ENCODE peak calls at places on chromosomes 5 and 9, in nine cellular contexts. I is T-helper 1 cell; R is activated naive CD4-positive, alpha-beta T cell; S is stimulated activated CD4-positive, alpha-beta T cell treated with anti-CD3 and anti-CD28 coated beads, Interleukin-1b, Interleukin-23, amount 100 ng/mL, for 48 hours; C is CD8-positive, alpha-beta memory T cell; H is lung microvascular endothelial cell; X is effector memory CD4-positive, alpha-beta T cell; O is NCI-H510A treated with DMSO at 0.1 percent for 48 hours; Y is ACHN. Q is an unnamed sample.

GRCh38 chr5:122144236-122144635 is 14.9 kb downstream of the ZNF474 start:
- DNase-seq in S (no peak), R (no peak), X (no peak), Y (no peak), O (no peak), I (no peak), H (no peak), C (no peak), Q (no peak)

GRCh38 chr5:111929892-111930291 is 172.9 kb upstream of the NREP start:
- DNase-seq in Y (no peak), S (no peak), O (no peak), X (no peak), I (no peak), R (no peak), H (peak; percentile 18), C (no peak), Q (no peak)

GRCh38 chr9:86099695-86100364 is 472 bp upstream of the GOLM1 start:
- DNase-seq in C (peak; percentile 2), I (no peak), Y (no peak), S (peak; percentile 17), H (peak; percentile 68), X (no peak), O (peak; percentile 52), R (no peak), Q (peak; percentile 28)

GRCh38 chr9:20651926-20652325 is 29.6 kb upstream of the MLLT3 start:
- DNase-seq in S (no peak), H (no peak), Y (no peak), C (no peak), I (no peak), X (no peak), R (no peak), O (no peak), Q (no peak)

GRCh38 chr5:53323943-53324642 is 156.3 kb upstream of the FST start:
- DNase-seq in S (no peak), Y (no peak), R (no peak), H (peak; percentile 7), I (no peak), C (no peak), O (no peak), X (no peak), Q (no peak)

GRCh38 chr9:122426723-122427122 is 51.0 kb downstream of the OR1J1 start:
- DNase-seq in I (no peak), C (no peak), S (no peak), X (no peak), O (no peak), R (no peak), H (no peak), Y (no peak), Q (no peak)

GRCh38 chr5:133245191-133246052 is 193.6 kb downstream of the HSPA4 start:
- DNase-seq in O (peak; percentile 50), I (no peak), H (peak; percentile 95), Y (peak; percentile 94), X (no peak), C (no peak), S (peak; percentile 78), R (no peak), Q (peak; percentile 63)

GRCh38 chr5:110517396-110517795 is 209.1 kb downstream of the TMEM232 start:
- DNase-seq in C (no peak), I (no peak), R (no peak), H (no peak), S (no peak), Y (no peak), X (no peak), O (no peak), Q (no peak)

GRCh38 chr9:99762470-99762869 is 59.2 kb upstream of the NR4A3 start:
- DNase-seq in S (no peak), C (no peak), H (no peak), O (no peak), X (no peak), R (no peak), I (no peak), Y (no peak), Q (no peak)

GRCh38 chr5:171776747-171777419 is 8.7 kb upstream of the SMIM23 start:
- DNase-seq in H (no peak), O (peak; percentile 39), I (no peak), C (no peak), S (no peak), R (no peak), Y (no peak), X (no peak), Q (no peak)

GRCh38 chr9:133926165-133926856 is 65.8 kb downstream of the VAV2 start:
- DNase-seq in O (no peak), X (no peak), I (no peak), S (no peak), R (no peak), H (no peak), C (no peak), Y (no peak), Q (no peak)

GRCh38 chr5:71830626-71831539 is 111.8 kb downstream of the CARTPT start:
- DNase-seq in H (peak; percentile 61), I (no peak), S (no peak), Y (peak; percentile 31), C (no peak), R (no peak), O (no peak), X (no peak), Q (no peak)

GRCh38 chr5:149235841-149236240 is 35.8 kb upstream of the AFAP1L1 start:
- DNase-seq in H (no peak), C (no peak), R (no peak), Y (no peak), I (no peak), X (no peak), O (no peak), S (no peak), Q (no peak)

GRCh38 chr9:136847065-136847826 is 2.0 kb upstream of the PHPT1 start:
- DNase-seq in Y (peak; percentile 54), O (peak; percentile 47), R (peak; percentile 19), C (no peak), S (no peak), H (peak; percentile 61), X (no peak), I (no peak), Q (peak; percentile 47)

GRCh38 chr5:81044868-81045267 is 84.7 kb downstream of the RASGRF2 start:
- DNase-seq in H (no peak), O (no peak), I (no peak), C (no peak), R (no peak), S (no peak), Y (no peak), X (no peak), Q (no peak)

GRCh38 chr9:88462191-88462590 is 72.8 kb upstream of the NXNL2 start:
- DNase-seq in C (no peak), I (no peak), Y (no peak), S (no peak), R (no peak), X (no peak), O (no peak), H (no peak), Q (no peak)

GRCh38 chr9:75429531-75430454 is 341.5 kb downstream of the OSTF1 start:
- DNase-seq in C (no peak), R (no peak), S (no peak), I (no peak), X (no peak), H (no peak), Y (no peak), O (no peak), Q (no peak)

GRCh38 chr9:1173986-1174385 is 123.8 kb downstream of the DMRT2 start:
- DNase-seq in O (no peak), S (no peak), I (no peak), R (no peak), H (no peak), C (no peak), Y (no peak), X (no peak), Q (no peak)

GRCh38 chr5:94983861-94984535 is 300.9 kb downstream of the MCTP1 start:
- DNase-seq in O (no peak), X (no peak), H (peak; percentile 1), Y (no peak), I (no peak), R (no peak), S (no peak), C (no peak), Q (no peak)

GRCh38 chr9:127844821-127845359 is 9.6 kb downstream of the ENG start:
- DNase-seq in I (no peak), O (no peak), R (no peak), C (no peak), S (no peak), X (no peak), Y (no peak), H (peak; percentile 84), Q (no peak)

GRCh38 chr9:4489919-4490704 is at the start of gene SLC1A1:
- DNase-seq in Y (peak; percentile 67), C (peak; percentile 28), S (peak; percentile 6), X (no peak), H (peak; percentile 51), I (peak; percentile 14), O (peak; percentile 44), R (peak; percentile 10), Q (peak; percentile 39)

GRCh38 chr9:107739601-107740082 is 250.1 kb upstream of the KLF4 start:
- DNase-seq in R (no peak), O (no peak), X (no peak), S (no peak), Y (no peak), C (no peak), I (no peak), H (peak; percentile 20), Q (no peak)

GRCh38 chr5:43041669-43042175 is 1.6 kb upstream of the ANXA2R start:
- DNase-seq in S (peak; percentile 59), X (peak; percentile 71), I (peak; percentile 70), R (peak; percentile 81), O (no peak), H (peak; percentile 87), C (no peak), Y (peak; percentile 70), Q (peak; percentile 74)

GRCh38 chr9:91879231-91879630 is 70.8 kb downstream of the ROR2 start:
- DNase-seq in H (no peak), I (no peak), Y (no peak), R (no peak), S (no peak), O (no peak), X (no peak), C (no peak), Q (no peak)

GRCh38 chr5:37812365-37812764 is 27.5 kb downstream of the GDNF start:
- DNase-seq in C (no peak), H (peak; percentile 15), I (no peak), S (no peak), Y (no peak), R (no peak), X (no peak), O (no peak), Q (no peak)

GRCh38 chr9:13113201-13113600 is 166.3 kb downstream of the MPDZ start:
- DNase-seq in Y (no peak), H (no peak), C (no peak), X (no peak), I (no peak), R (no peak), S (no peak), O (no peak), Q (no peak)

GRCh38 chr9:130220351-130220750 is 45.2 kb upstream of the HMCN2 start:
- DNase-seq in I (no peak), O (no peak), Y (no peak), C (no peak), S (no peak), H (no peak), R (no peak), X (no peak), Q (no peak)

GRCh38 chr5:149215478-149216042 is 56.1 kb upstream of the AFAP1L1 start:
- DNase-seq in R (no peak), I (no peak), X (no peak), S (no peak), C (no peak), O (no peak), H (peak; percentile 89), Y (no peak), Q (no peak)

GRCh38 chr5:42321800-42322199 is 101.4 kb upstream of the GHR start:
- DNase-seq in O (no peak), X (no peak), I (no peak), S (no peak), C (no peak), Y (no peak), R (no peak), H (no peak), Q (no peak)

GRCh38 chr9:135400496-135400895 is 79.1 kb upstream of the PPP1R26 start:
- DNase-seq in H (no peak), O (no peak), S (no peak), I (no peak), C (no peak), R (no peak), Y (no peak), X (no peak), Q (no peak)

GRCh38 chr5:55303238-55303690 is 4.2 kb downstream of the DHX29 start:
- DNase-seq in R (no peak), X (no peak), H (peak; percentile 95), C (no peak), O (no peak), I (no peak), S (no peak), Y (no peak), Q (no peak)